ENCODE peak calls at places on chromosomes 11 and 22, in eight cellular contexts. S is A172, M is H9, U is uterus, L is Daoy, K is heart left ventricle, V is AG04449, X is ovary. W is an unnamed sample.

GRCh38 chr11:46522682-46523281 is 71.0 kb downstream of the AMBRA1 start:
- DNase-seq in S (no peak), M (no peak), U (no peak), L (no peak), K (no peak), V (no peak), X (no peak), W (no peak)

GRCh38 chr22:27241430-27242110 is 560.0 kb downstream of the MN1 start:
- DNase-seq in S (no peak), M (no peak), U (no peak), L (peak), K (no peak), V (no peak), X (peak), W (no peak)

GRCh38 chr22:36384766-36385400 is 2.9 kb downstream of the MYH9 start:
- DNase-seq in S (no peak), M (no peak), U (no peak), L (no peak), K (no peak), V (no peak), X (no peak), W (no peak)

GRCh38 chr11:120057595-120058581 is 80.0 kb downstream of the TRIM29 start:
- DNase-seq in S (peak), M (peak), U (no peak), L (peak), K (no peak), V (no peak), X (no peak), W (no peak)

GRCh38 chr11:32586576-32587190 is 3.1 kb downstream of the EIF3M start:
- DNase-seq in S (peak), M (no peak), U (no peak), L (no peak), K (no peak), V (no peak), X (no peak), W (no peak)

GRCh38 chr11:38593649-38594048 is 1995.6 kb upstream of the RAG2 start:
- DNase-seq in S (no peak), M (no peak), U (no peak), L (no peak), K (no peak), V (peak), X (no peak), W (no peak)

GRCh38 chr22:35154937-35155387 is 89.0 kb downstream of the ISX start:
- DNase-seq in S (peak), M (peak), U (peak), L (peak), K (peak), V (no peak), X (peak), W (no peak)

GRCh38 chr11:122652495-122652894 is 3.0 kb upstream of the UBASH3B start:
- DNase-seq in S (no peak), M (no peak), U (no peak), L (no peak), K (no peak), V (no peak), X (no peak), W (no peak)

GRCh38 chr11:91788764-91789163 is 435.9 kb upstream of the FAT3 start:
- DNase-seq in S (no peak), M (no peak), U (no peak), L (no peak), K (no peak), V (no peak), X (no peak), W (no peak)

GRCh38 chr11:12235549-12235944 is 125.2 kb downstream of the MICAL2 start:
- DNase-seq in S (peak), M (no peak), U (no peak), L (peak), K (no peak), V (no peak), X (peak), W (no peak)

GRCh38 chr11:123628936-123629683 is 25.3 kb downstream of the SCN3B start:
- DNase-seq in S (peak), M (no peak), U (peak), L (peak), K (peak), V (no peak), X (peak), W (no peak)

GRCh38 chr11:61842421-61842820 is 14.3 kb downstream of the FADS2 start:
- DNase-seq in S (no peak), M (no peak), U (no peak), L (no peak), K (no peak), V (no peak), X (no peak), W (no peak)

GRCh38 chr22:39205344-39206021 is 39.3 kb downstream of the PDGFB start:
- DNase-seq in S (peak), M (peak), U (no peak), L (peak), K (peak), V (no peak), X (no peak), W (no peak)

GRCh38 chr11:8382436-8383053 is 118.9 kb upstream of the LMO1 start:
- DNase-seq in S (peak), M (no peak), U (no peak), L (peak), K (no peak), V (no peak), X (no peak), W (no peak)

GRCh38 chr11:130908770-130909625 is 7.3 kb downstream of the SNX19 start:
- DNase-seq in S (peak), M (no peak), U (no peak), L (peak), K (no peak), V (peak), X (no peak), W (no peak)

GRCh38 chr11:13207665-13208594 is 69.7 kb upstream of the BMAL1 start:
- DNase-seq in S (peak), M (peak), U (peak), L (peak), K (no peak), V (peak), X (peak), W (peak)

GRCh38 chr11:9039194-9039593 is 35.4 kb upstream of the NRIP3 start:
- DNase-seq in S (peak), M (no peak), U (no peak), L (peak), K (no peak), V (no peak), X (no peak), W (no peak)

GRCh38 chr11:133180201-133180600 is 352.1 kb downstream of the OPCML start:
- DNase-seq in S (no peak), M (no peak), U (no peak), L (no peak), K (no peak), V (no peak), X (no peak), W (no peak)

GRCh38 chr22:44975444-44976262 is 34.2 kb downstream of the PHF21B start:
- DNase-seq in S (peak), M (peak), U (peak), L (peak), K (peak), V (peak), X (peak), W (peak)

GRCh38 chr11:65786008-65786785 is 666 bp upstream of the OVOL1 start:
- DNase-seq in S (no peak), M (peak), U (no peak), L (no peak), K (no peak), V (no peak), X (no peak), W (no peak)

GRCh38 chr11:47204633-47204989 is 10.2 kb upstream of the DDB2 start:
- DNase-seq in S (peak), M (no peak), U (no peak), L (peak), K (no peak), V (no peak), X (no peak), W (no peak)

GRCh38 chr11:130599073-130599654 is 150.7 kb downstream of the ADAMTS15 start:
- DNase-seq in S (no peak), M (no peak), U (peak), L (no peak), K (no peak), V (no peak), X (peak), W (peak)

GRCh38 chr11:94771390-94771789 is 3.2 kb downstream of the AMOTL1 start:
- DNase-seq in S (no peak), M (no peak), U (no peak), L (no peak), K (no peak), V (no peak), X (no peak), W (no peak)

GRCh38 chr11:12092714-12093113 is 17.7 kb upstream of the MICAL2 start:
- DNase-seq in S (no peak), M (peak), U (no peak), L (no peak), K (no peak), V (no peak), X (no peak), W (no peak)

GRCh38 chr11:125270711-125271110 is 106.2 kb downstream of the PKNOX2 start:
- DNase-seq in S (no peak), M (no peak), U (no peak), L (peak), K (no peak), V (no peak), X (no peak), W (no peak)

GRCh38 chr11:126637800-126638175 is 282.3 kb downstream of the ST3GAL4 start:
- DNase-seq in S (peak), M (no peak), U (no peak), L (peak), K (no peak), V (peak), X (no peak), W (no peak)

GRCh38 chr11:330307-330693 is 9.6 kb upstream of the IFITM3 start:
- DNase-seq in S (no peak), M (peak), U (no peak), L (no peak), K (no peak), V (no peak), X (no peak), W (no peak)

GRCh38 chr11:122998727-122999370 is 17.2 kb upstream of the BSX start:
- DNase-seq in S (no peak), M (no peak), U (no peak), L (no peak), K (no peak), V (no peak), X (no peak), W (no peak)

GRCh38 chr22:42745118-42745517 is 24.4 kb upstream of the A4GALT start:
- DNase-seq in S (peak), M (no peak), U (no peak), L (peak), K (no peak), V (no peak), X (no peak), W (no peak)

GRCh38 chr11:15969701-15970329 is 386.5 kb downstream of the SOX6 start:
- DNase-seq in S (peak), M (no peak), U (no peak), L (no peak), K (no peak), V (peak), X (no peak), W (no peak)

GRCh38 chr11:113773092-113773415 is 438 bp downstream of the ZW10 start:
- DNase-seq in S (peak), M (no peak), U (no peak), L (peak), K (no peak), V (no peak), X (no peak), W (no peak)